ENCODE peak calls at places on chromosome 11, in four cellular contexts. J, V, C and B are unnamed samples.

GRCh38 chr11:128481135-128481534 is 106.2 kb downstream of the ETS1 start:
- DNase-seq in J (no peak), V (no peak), C (no peak), B (no peak)

GRCh38 chr11:13303668-13304649 is 26.4 kb downstream of the BMAL1 start:
- DNase-seq in J (no peak), V (no peak), C (no peak), B (no peak)

GRCh38 chr11:86570020-86570419 is 102.4 kb downstream of the ME3 start:
- DNase-seq in J (no peak), V (no peak), C (no peak), B (no peak)

GRCh38 chr11:119347242-119347641 is 737 bp upstream of the MFRP start:
- DNase-seq in J (no peak), V (no peak), C (no peak), B (no peak)

GRCh38 chr11:87574193-87574592 is 536.5 kb downstream of the TMEM135 start:
- DNase-seq in J (no peak), V (no peak), C (no peak), B (no peak)

GRCh38 chr11:99325807-99326206 is 305.1 kb downstream of the CNTN5 start:
- DNase-seq in J (no peak), V (no peak), C (no peak), B (no peak)

GRCh38 chr11:45974806-45975205 is 52.4 kb downstream of the LARGE2 start:
- DNase-seq in J (no peak), V (no peak), C (no peak), B (no peak)

GRCh38 chr11:117171648-117172051 is 6.9 kb upstream of the SIDT2 start:
- DNase-seq in J (no peak), V (no peak), C (no peak), B (no peak)

GRCh38 chr11:127017482-127017881 is 16.9 kb upstream of the KIRREL3 start:
- DNase-seq in J (no peak), V (no peak), C (no peak), B (no peak)

GRCh38 chr11:33387996-33388395 is 130.8 kb downstream of the HIPK3 start:
- DNase-seq in J (no peak), V (no peak), C (no peak), B (no peak)

GRCh38 chr11:127925430-127925829 is 661.9 kb downstream of the ETS1 start:
- DNase-seq in J (no peak), V (no peak), C (no peak), B (no peak)

GRCh38 chr11:8089791-8090510 is 8.9 kb downstream of the TUB start:
- DNase-seq in J (no peak), V (no peak), C (no peak), B (no peak)

GRCh38 chr11:8099291-8099899 is 18.4 kb downstream of the TUB start:
- DNase-seq in J (peak; percentile 84), V (peak; percentile 68), C (peak; percentile 65), B (peak; percentile 75)

GRCh38 chr11:118640332-118641154 is 33.1 kb downstream of the PHLDB1 start:
- DNase-seq in J (no peak), V (no peak), C (no peak), B (no peak)

DNA sequence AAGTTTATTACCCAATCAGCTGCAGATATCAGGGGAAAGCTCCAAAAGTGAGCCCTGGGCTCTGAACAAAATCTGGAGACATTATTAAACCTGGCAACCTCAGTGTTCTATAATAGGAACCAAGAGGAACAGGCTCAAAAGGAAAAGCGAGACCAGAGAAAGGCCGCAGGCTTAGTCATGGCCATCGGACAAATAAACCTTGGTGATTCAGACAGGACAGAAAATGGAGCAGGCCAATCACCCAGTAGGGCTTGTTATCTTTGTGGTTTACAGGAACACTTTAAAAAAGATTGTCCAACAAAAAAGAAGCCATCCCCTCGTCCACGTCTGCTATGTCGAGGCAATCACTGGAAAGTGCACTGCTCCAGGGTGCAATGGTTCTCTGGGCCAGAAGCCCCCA is 7.7 kb upstream of the PANX1 start:
- DNase-seq in J (no peak), V (no peak), C (no peak), B (no peak)
- H3K27ac ChIP-seq in J (no peak overlapping the region), V (no peak overlapping the region), C (no peak overlapping the region), B (no peak overlapping the region)

GRCh38 chr11:79980916-79981315 is 540.1 kb upstream of the TENM4 start:
- DNase-seq in J (no peak), V (no peak), C (no peak), B (no peak)

GRCh38 chr11:79982185-79982584 is 541.4 kb upstream of the TENM4 start:
- DNase-seq in J (no peak), V (no peak), C (no peak), B (no peak)
- H3K27ac ChIP-seq in J (no peak overlapping the region), V (no peak overlapping the region), C (no peak overlapping the region), B (no peak overlapping the region)

DNA sequence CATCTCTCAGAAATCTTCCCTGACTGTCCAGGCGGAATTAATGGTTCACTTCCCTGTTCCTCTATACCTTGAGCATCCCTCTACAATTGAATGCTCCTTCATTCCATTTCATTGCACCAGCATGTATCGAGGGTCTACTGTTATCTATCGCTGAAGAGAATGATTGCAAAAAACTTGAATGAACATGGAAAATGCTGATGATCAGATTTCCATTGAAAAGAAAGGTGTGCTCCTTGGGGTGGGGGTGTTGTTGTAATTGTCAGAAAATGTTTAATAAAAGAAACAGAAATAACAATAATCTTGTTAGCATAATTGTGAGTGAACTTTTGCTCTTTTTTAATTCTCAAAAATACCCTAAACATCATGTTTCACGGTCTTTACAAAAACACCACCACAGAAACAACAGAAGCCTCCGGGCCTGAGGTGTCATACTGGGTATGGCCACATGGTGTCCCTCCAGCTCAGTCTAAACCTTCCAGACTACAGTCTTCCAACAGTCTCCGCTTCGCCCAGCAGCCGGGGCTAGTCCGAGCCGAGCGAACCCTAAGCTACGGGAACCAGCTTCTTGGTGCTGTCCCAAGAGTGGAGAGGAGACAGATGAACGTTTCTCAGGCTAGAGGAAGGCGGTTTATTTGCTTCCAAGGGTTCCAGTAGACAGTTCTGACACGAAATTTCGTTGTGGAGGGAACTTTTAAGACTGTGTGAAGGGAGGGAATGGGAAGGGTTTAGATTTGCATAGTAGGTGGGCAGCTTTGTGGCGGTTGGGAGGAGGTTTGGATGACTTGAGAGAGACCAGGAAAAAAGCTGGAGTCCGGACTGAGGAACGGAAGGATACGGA is 75.8 kb upstream of the ZBED5 start:
- DNase-seq in J (peak; percentile 94), V (peak; percentile 85), C (peak; percentile 91), B (peak; percentile 87)
- H3K27ac ChIP-seq in J (peak overlapping the region; percentile 82), V (peak overlapping the region; percentile 60), C (peak overlapping the region; percentile 81), B (peak overlapping the region; percentile 79)

GRCh38 chr11:76577199-76577920 is 93.2 kb downstream of the LRRC32 start:
- DNase-seq in J (peak; percentile 56), V (no peak), C (no peak), B (peak; percentile 84)

GRCh38 chr11:76579752-76580151 is 90.8 kb downstream of the LRRC32 start:
- DNase-seq in J (no peak), V (no peak), C (no peak), B (no peak)

GRCh38 chr11:76578655-76579046 is 91.9 kb downstream of the LRRC32 start:
- DNase-seq in J (no peak), V (no peak), C (no peak), B (peak; percentile 68)

GRCh38 chr11:76577921-76578654 is 92.5 kb downstream of the LRRC32 start:
- DNase-seq in J (no peak), V (no peak), C (no peak), B (no peak)

GRCh38 chr11:76579047-76579751 is 91.3 kb downstream of the LRRC32 start:
- DNase-seq in J (no peak), V (no peak), C (no peak), B (peak; percentile 63)
- H3K27ac ChIP-seq in J (peak overlapping the region; percentile 37), V (no peak overlapping the region), C (peak overlapping the region; percentile 41), B (peak overlapping the region; percentile 86)

GRCh38 chr11:9714540-9714939 is 50.7 kb downstream of the SWAP70 start:
- DNase-seq in J (no peak), V (no peak), C (no peak), B (no peak)

GRCh38 chr11:9708544-9708943 is 44.7 kb downstream of the SWAP70 start:
- DNase-seq in J (no peak), V (no peak), C (no peak), B (no peak)

GRCh38 chr11:9711454-9712307 is 47.8 kb downstream of the SWAP70 start:
- DNase-seq in J (no peak), V (no peak), C (no peak), B (no peak)

GRCh38 chr11:9710223-9710622 is 46.3 kb downstream of the SWAP70 start:
- DNase-seq in J (no peak), V (no peak), C (no peak), B (no peak)

DNA sequence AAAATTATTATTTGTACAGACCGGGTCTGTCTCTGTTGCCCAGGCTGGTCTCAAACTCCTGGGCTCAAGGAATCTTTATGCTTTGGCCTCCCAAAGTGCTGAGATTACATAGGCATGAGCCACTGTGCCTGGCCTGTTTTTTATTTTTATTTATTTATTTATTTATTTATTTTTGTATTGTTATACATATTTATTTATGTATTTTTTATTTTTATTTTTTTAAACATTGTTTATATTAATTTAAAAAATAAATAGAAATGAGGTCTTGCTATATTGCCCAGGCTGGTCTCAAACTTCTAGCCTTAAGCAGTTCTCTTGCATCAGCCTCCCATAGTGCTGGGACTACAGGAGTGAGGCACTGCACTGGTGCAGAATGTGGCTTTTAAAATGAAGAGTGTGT is 47.0 kb downstream of the SWAP70 start:
- DNase-seq in J (no peak), V (no peak), C (no peak), B (no peak)
- H3K27ac ChIP-seq in J (no peak overlapping the region), V (no peak overlapping the region), C (no peak overlapping the region), B (no peak overlapping the region)

GRCh38 chr11:130145328-130145812 is 14.2 kb upstream of the ST14 start:
- DNase-seq in J (peak; percentile 64), V (no peak), C (no peak), B (no peak)

GRCh38 chr11:130145975-130146776 is 13.4 kb upstream of the ST14 start:
- DNase-seq in J (peak; percentile 90), V (peak; percentile 87), C (no peak), B (peak; percentile 40)

GRCh38 chr11:130148927-130149326 is 10.7 kb upstream of the ST14 start:
- DNase-seq in J (no peak), V (no peak), C (no peak), B (no peak)

GRCh38 chr11:130144721-130145327 is 14.8 kb upstream of the ST14 start:
- DNase-seq in J (no peak), V (no peak), C (no peak), B (no peak)

GRCh38 chr11:130146797-130147196 is 12.8 kb upstream of the ST14 start:
- DNase-seq in J (peak; percentile 64), V (no peak), C (no peak), B (no peak)
- H3K27ac ChIP-seq in J (peak overlapping the region; percentile 77), V (peak overlapping the region; percentile 63), C (no peak overlapping the region), B (peak overlapping the region; percentile 80)